ENCODE peak calls at places on chromosomes 3 and 15, in seven cellular contexts. Y is HCT116, E is SK-N-SH, M is H1, V is GM12878, O is HepG2, C is K562. R is an unnamed sample.

GRCh38 chr3:160159806-160160205 is 65.4 kb upstream of the C3orf80 start:
- DNase-seq in M (no peak), V (no peak), Y (no peak), E (no peak), O (no peak), C (no peak), R (no peak)

GRCh38 chr15:58444658-58445332 is 13.0 kb downstream of the LIPC start:
- DNase-seq in E (no peak), M (no peak), V (no peak), C (no peak), O (no peak), Y (no peak), R (no peak)

GRCh38 chr15:88166330-88166993 is 90.1 kb downstream of the NTRK3 start:
- DNase-seq in C (peak), V (no peak), E (no peak), Y (no peak), M (peak), O (peak), R (peak)

GRCh38 chr3:109863701-109864100 is 526.4 kb upstream of the DPPA4 start:
- DNase-seq in C (no peak), Y (no peak), M (no peak), E (no peak), O (no peak), V (no peak), R (no peak)

GRCh38 chr3:11482024-11482423 is 161.7 kb downstream of the VGLL4 start:
- DNase-seq in O (no peak), C (no peak), M (no peak), E (no peak), Y (no peak), V (no peak), R (no peak)

GRCh38 chr15:99409097-99409473 is 156.7 kb upstream of the MEF2A start:
- DNase-seq in O (peak), V (no peak), E (peak), M (peak), Y (peak), C (no peak), R (peak)

GRCh38 chr3:179599531-179599930 is 4.9 kb downstream of the MRPL47 start:
- DNase-seq in E (no peak), V (no peak), Y (no peak), M (no peak), O (no peak), C (no peak), R (peak)

GRCh38 chr15:79408041-79408440 is 24.1 kb upstream of the MINAR1 start:
- DNase-seq in V (no peak), M (no peak), E (no peak), Y (no peak), O (no peak), C (no peak), R (peak)

GRCh38 chr3:167787440-167787839 is 51.9 kb downstream of the SERPINI1 start:
- DNase-seq in E (peak), O (peak), Y (no peak), V (no peak), M (no peak), C (no peak), R (no peak)
- TF ChIP-seq JUND in E (no peak), O (no peak), Y (no peak), V (no peak), M (no peak), C (no peak), R (no peak)

GRCh38 chr3:133832802-133833144 is 27.2 kb downstream of the SRPRB start:
- DNase-seq in Y (no peak), V (no peak), E (no peak), O (peak), C (no peak), M (peak), R (no peak)
- TF ChIP-seq JUND in Y (no peak), V (no peak), E (no peak), O (no peak), C (no peak), M (no peak), R (no peak)

GRCh38 chr3:48372377-48372770 is 355 bp downstream of the FBXW12 start:
- DNase-seq in E (no peak), M (no peak), C (no peak), V (no peak), O (no peak), Y (no peak), R (no peak)
- TF ChIP-seq JUND in E (no peak), M (no peak), C (no peak), V (no peak), O (no peak), Y (no peak), R (no peak)

DNA sequence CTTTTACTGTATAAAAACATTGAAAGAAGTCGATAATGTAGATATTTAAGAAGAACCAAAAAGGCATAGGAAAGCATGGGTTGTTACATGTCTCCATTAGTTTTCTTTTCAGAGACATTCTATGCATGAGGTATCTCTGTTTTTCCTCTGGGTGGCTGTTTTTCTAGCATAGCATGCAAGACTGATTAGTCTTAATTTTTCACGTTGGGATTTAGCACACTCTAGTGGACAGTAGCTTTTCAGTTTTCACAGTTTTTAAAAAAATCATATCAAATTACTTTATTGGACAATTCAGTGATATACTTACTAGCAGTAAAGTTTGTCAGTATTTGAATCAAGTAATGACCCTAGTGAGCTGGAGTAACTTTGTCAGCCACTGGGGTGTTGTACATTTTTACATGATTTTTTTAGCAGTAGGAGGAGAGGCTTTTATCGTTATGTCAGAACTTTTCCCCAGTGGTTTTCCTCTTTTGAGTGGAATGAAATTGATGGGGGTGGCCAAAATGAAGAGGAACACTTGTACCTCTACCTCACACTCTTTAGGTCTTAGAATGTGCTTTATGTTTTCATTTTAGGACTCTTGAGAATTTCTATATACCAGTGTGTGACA is 57.2 kb downstream of the SEC22A start:
- DNase-seq in E (peak), C (peak), M (no peak), Y (peak), O (peak), V (no peak), R (no peak)
- TF ChIP-seq JUND in E (no peak), C (no peak), M (no peak), Y (no peak), O (no peak), V (no peak), R (no peak)

DNA sequence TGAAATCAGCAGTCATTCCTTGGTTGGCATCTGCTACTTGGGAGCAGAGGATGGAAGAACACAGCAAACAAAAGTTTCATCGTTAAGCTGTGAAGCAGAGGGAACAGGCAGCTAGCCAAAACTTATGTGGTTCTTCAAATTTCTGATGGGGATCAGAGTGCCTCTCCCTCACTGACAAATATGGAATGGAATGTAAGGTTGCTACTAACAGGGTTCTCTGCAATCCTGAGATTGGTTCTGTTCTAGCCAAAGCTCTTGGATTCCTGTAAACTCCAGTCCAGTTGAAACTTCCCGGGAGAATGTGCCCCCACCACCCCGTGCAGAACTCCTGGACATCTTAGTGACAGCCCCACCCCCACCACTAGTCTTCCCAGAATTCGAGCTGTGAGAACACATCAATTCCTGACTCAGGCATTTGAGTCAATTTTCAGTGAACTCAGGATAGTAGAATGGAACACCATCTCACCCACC is 55.9 kb upstream of the PHLDB2 start:
- DNase-seq in M (no peak), C (no peak), E (no peak), V (no peak), O (no peak), Y (peak), R (peak)
- TF ChIP-seq JUND in M (no peak), C (no peak), E (peak), V (no peak), O (no peak), Y (no peak), R (no peak)

GRCh38 chr15:51117270-51117669 is 22.6 kb upstream of the TNFAIP8L3 start:
- DNase-seq in O (no peak), M (no peak), E (no peak), Y (no peak), V (no peak), C (no peak), R (no peak)
- TF ChIP-seq JUND in O (no peak), M (no peak), E (no peak), Y (no peak), V (no peak), C (no peak), R (no peak)

GRCh38 chr15:43169888-43170287 is 15.3 kb upstream of the CCNDBP1 start:
- DNase-seq in M (no peak), V (no peak), C (peak), E (no peak), O (no peak), Y (no peak), R (no peak)

GRCh38 chr15:43165801-43166325 is 19.3 kb upstream of the CCNDBP1 start:
- DNase-seq in Y (no peak), M (no peak), C (no peak), E (no peak), V (no peak), O (no peak), R (no peak)

DNA sequence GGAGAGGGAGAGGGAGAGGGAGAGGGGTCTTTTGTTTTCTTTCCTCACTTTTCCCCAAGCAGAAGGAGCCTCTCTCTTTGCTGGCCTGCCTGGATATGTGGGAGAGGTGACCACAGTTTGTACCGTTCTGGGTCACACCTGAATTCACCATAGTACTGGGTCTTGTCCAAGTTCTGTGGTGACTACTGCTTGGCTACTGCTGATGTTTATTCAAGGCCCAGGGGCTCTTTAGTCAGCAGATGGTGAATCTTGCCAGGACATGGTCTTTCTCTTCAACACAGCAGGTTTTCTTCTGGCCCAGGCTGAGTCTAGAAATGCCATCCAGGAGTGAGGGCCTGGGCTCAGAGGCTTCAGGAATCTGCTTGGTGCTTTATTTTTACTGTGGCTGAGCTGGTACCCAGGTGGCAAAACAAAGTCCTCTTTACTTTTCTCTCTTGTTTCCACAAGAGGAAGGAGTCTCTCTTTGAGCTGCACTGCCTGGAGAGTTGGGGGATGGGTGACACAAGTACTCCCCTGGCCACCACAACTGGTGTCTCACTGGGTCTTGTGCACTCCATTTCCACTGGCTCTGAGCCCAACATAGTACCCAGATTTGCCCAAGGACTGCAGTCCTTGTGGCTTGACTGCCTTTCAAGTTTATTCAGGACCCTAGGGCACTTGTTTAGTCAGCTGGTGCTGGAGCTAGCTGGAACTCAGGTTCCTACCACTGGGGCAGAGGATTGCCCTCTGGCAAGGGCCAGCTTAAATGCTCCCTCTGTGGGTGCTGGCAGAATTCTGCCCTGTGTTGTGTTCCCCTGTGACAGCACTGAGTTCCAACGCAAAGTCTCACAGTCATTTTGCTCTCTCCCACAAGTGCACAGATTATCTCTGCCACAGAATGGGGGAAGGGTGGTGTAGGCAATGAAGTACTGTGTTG is 16.8 kb upstream of the CCNDBP1 start:
- DNase-seq in O (no peak), M (no peak), E (no peak), Y (no peak), V (no peak), C (no peak), R (peak)
- TF ChIP-seq JUND in O (no peak), M (no peak), E (no peak), Y (no peak), V (no peak), C (no peak), R (no peak)

DNA sequence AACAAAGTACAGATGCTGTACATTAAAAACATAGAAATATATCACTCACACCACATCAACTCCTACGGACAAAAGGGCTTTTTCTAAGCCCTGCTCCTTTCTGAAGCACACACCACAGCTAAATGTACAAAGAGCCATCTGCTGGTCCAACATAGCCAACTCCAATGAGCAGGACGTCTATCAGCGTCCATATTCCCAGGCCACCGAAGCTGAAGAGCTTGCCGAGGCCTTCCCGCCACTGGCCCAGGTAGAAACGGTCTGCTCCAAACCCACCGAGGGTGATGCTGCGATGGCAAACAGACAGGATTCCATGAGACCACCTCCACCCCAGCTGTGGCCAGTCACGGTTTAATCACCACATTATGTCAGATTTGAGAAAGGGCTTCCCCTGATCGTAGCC is 9.8 kb downstream of the TM2D3 start:
- DNase-seq in V (no peak), O (no peak), Y (no peak), E (peak), C (no peak), M (no peak), R (peak)
- TF ChIP-seq JUND in V (no peak), O (no peak), Y (no peak), E (no peak), C (no peak), M (no peak), R (no peak)

R was measured in T47D.